ENCODE peak calls at places on chromosomes 12 and 14, in five cellular contexts. One of them, this sample, is unnamed. For H3K27me3, the result is how much of the 10 kb centered on the place peaks cover.

GRCh38 chr14:32300146-32300545 is 29.0 kb upstream of the AKAP6 start:
- DNase-seq in AG04450: no peak
- DNase-seq in tibial artery: no peak
- DNase-seq in GM12878: no peak
- DNase-seq in stomach: no peak
- DNase-seq in this sample: no peak

GRCh38 chr12:122421263-122421814 is 1.1 kb downstream of the CLIP1 start:
- DNase-seq in tibial artery: peak
- DNase-seq in GM12878: no peak
- DNase-seq in stomach: peak
- DNase-seq in AG04450: no peak
- DNase-seq in this sample: peak

GRCh38 chr12:128007250-128007649 is 259.7 kb upstream of the TMEM132C start:
- DNase-seq in stomach: no peak
- DNase-seq in AG04450: no peak
- DNase-seq in GM12878: no peak
- DNase-seq in tibial artery: no peak
- DNase-seq in this sample: no peak

GRCh38 chr12:75482636-75483035 is 2.1 kb downstream of the GLIPR1 start:
- DNase-seq in stomach: no peak
- DNase-seq in GM12878: no peak
- DNase-seq in AG04450: no peak
- DNase-seq in tibial artery: no peak
- DNase-seq in this sample: peak

GRCh38 chr12:93776581-93777018 is 99.4 kb downstream of the CRADD start:
- DNase-seq in tibial artery: no peak
- DNase-seq in AG04450: peak
- DNase-seq in GM12878: no peak
- DNase-seq in stomach: no peak
- DNase-seq in this sample: no peak

GRCh38 chr12:85301054-85301453 is 21.0 kb downstream of the ALX1 start:
- DNase-seq in AG04450: no peak
- DNase-seq in GM12878: no peak
- DNase-seq in stomach: no peak
- DNase-seq in tibial artery: no peak
- DNase-seq in this sample: no peak

GRCh38 chr14:41167040-41167439 is 439.6 kb upstream of the LRFN5 start:
- DNase-seq in tibial artery: no peak
- DNase-seq in stomach: no peak
- DNase-seq in GM12878: no peak
- DNase-seq in AG04450: no peak
- DNase-seq in this sample: no peak

GRCh38 chr12:15856097-15856982 is 25.8 kb upstream of the STRAP start:
- DNase-seq in stomach: peak
- DNase-seq in tibial artery: no peak
- DNase-seq in GM12878: peak
- DNase-seq in AG04450: no peak
- DNase-seq in this sample: peak

GRCh38 chr14:98082833-98083232 is 1189.2 kb downstream of the BCL11B start:
- DNase-seq in GM12878: no peak
- DNase-seq in stomach: no peak
- DNase-seq in tibial artery: no peak
- DNase-seq in AG04450: no peak
- DNase-seq in this sample: no peak

GRCh38 chr12:93819048-93819491 is 141.9 kb downstream of the CRADD start:
- DNase-seq in GM12878: no peak
- DNase-seq in stomach: peak
- DNase-seq in AG04450: peak
- DNase-seq in tibial artery: peak
- DNase-seq in this sample: no peak

GRCh38 chr12:13571035-13571434 is 374.5 kb downstream of the EMP1 start:
- DNase-seq in AG04450: no peak
- DNase-seq in stomach: no peak
- DNase-seq in tibial artery: no peak
- DNase-seq in GM12878: no peak
- DNase-seq in this sample: no peak

DNA sequence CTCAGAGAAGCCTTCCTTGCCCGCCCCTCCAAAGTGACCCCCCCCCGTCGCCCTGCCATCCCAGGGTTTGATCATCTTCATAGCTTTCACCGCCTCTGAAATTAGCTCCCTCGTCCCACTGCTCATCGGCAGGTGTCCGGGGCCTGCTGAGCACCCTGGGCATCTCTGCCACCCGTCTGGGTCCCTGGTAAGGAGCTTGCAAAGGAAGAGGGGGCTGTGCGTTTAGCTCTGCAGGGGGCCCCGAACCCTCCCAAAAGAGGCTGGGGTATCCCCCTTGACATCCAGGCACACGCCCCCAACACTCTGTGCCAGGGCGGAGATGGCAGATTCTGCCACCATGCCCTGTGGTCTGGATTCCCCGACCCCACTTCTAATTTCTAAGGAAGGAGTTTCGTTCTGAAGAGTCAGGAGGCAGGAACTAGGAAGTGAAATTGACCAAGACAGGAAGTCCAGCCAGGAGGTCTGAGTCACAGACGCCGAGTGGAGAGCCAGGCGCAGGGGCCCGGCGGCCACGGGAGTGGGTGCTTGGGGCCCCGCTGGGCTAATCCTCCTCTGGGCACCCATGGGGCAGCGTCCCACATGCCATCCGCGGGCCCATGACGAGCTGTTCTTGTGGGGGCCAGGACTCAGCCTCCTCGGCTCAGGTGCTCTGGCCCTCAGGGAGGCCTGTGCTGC is 95.7 kb downstream of the RFLNA start:
- DNase-seq in stomach: peak
- DNase-seq in GM12878: peak
- DNase-seq in tibial artery: peak
- DNase-seq in AG04450: no peak
- DNase-seq in this sample: peak
- H3K27ac ChIP-seq in stomach: peak
- H3K27ac ChIP-seq in GM12878: peak
- H3K27ac ChIP-seq in tibial artery: peak
- H3K27ac ChIP-seq in AG04450: peak
- H3K27ac ChIP-seq in this sample: peak

GRCh38 chr14:92317511-92317910 is 5.5 kb upstream of the SLC24A4 start:
- DNase-seq in GM12878: no peak
- DNase-seq in tibial artery: no peak
- DNase-seq in stomach: no peak
- DNase-seq in AG04450: no peak
- DNase-seq in this sample: no peak
- H3K27me3 ChIP-seq in GM12878: under half
- H3K27me3 ChIP-seq in tibial artery: under half
- H3K27me3 ChIP-seq in stomach: under half
- H3K27me3 ChIP-seq in AG04450: under half
- H3K27me3 ChIP-seq in this sample: under half

GRCh38 chr14:103539056-103539825 is 10.2 kb downstream of the TRMT61A start:
- DNase-seq in stomach: no peak
- DNase-seq in GM12878: no peak
- DNase-seq in tibial artery: no peak
- DNase-seq in AG04450: no peak
- DNase-seq in this sample: no peak
- H3K27ac ChIP-seq in stomach: peak
- H3K27ac ChIP-seq in GM12878: no peak
- H3K27ac ChIP-seq in tibial artery: peak
- H3K27ac ChIP-seq in AG04450: no peak
- H3K27ac ChIP-seq in this sample: no peak

GRCh38 chr14:24067133-24068082 is 4.0 kb upstream of the CPNE6 start:
- DNase-seq in tibial artery: no peak
- DNase-seq in GM12878: no peak
- DNase-seq in stomach: no peak
- DNase-seq in AG04450: no peak
- DNase-seq in this sample: no peak

GRCh38 chr14:24066490-24067132 is 4.8 kb upstream of the CPNE6 start:
- DNase-seq in GM12878: no peak
- DNase-seq in AG04450: no peak
- DNase-seq in tibial artery: no peak
- DNase-seq in stomach: no peak
- DNase-seq in this sample: peak

GRCh38 chr14:24070285-24071143 is 848 bp upstream of the CPNE6 start:
- DNase-seq in AG04450: no peak
- DNase-seq in tibial artery: no peak
- DNase-seq in GM12878: no peak
- DNase-seq in stomach: no peak
- DNase-seq in this sample: no peak

GRCh38 chr14:24069411-24069735 is 2.0 kb upstream of the CPNE6 start:
- DNase-seq in stomach: no peak
- DNase-seq in AG04450: no peak
- DNase-seq in GM12878: no peak
- DNase-seq in tibial artery: no peak
- DNase-seq in this sample: no peak

GRCh38 chr14:24068711-24069410 is 2.5 kb upstream of the CPNE6 start:
- DNase-seq in AG04450: no peak
- DNase-seq in stomach: no peak
- DNase-seq in tibial artery: no peak
- DNase-seq in GM12878: no peak
- DNase-seq in this sample: no peak
- H3K27me3 ChIP-seq in AG04450: half or more
- H3K27me3 ChIP-seq in stomach: under half
- H3K27me3 ChIP-seq in tibial artery: under half
- H3K27me3 ChIP-seq in GM12878: under half
- H3K27me3 ChIP-seq in this sample: under half

GRCh38 chr12:201361-201760 is 12.6 kb downstream of the SLC6A12 start:
- DNase-seq in AG04450: no peak
- DNase-seq in tibial artery: no peak
- DNase-seq in stomach: no peak
- DNase-seq in GM12878: no peak
- DNase-seq in this sample: no peak
- H3K27ac ChIP-seq in AG04450: no peak
- H3K27ac ChIP-seq in tibial artery: no peak
- H3K27ac ChIP-seq in stomach: no peak
- H3K27ac ChIP-seq in GM12878: no peak
- H3K27ac ChIP-seq in this sample: no peak

DNA sequence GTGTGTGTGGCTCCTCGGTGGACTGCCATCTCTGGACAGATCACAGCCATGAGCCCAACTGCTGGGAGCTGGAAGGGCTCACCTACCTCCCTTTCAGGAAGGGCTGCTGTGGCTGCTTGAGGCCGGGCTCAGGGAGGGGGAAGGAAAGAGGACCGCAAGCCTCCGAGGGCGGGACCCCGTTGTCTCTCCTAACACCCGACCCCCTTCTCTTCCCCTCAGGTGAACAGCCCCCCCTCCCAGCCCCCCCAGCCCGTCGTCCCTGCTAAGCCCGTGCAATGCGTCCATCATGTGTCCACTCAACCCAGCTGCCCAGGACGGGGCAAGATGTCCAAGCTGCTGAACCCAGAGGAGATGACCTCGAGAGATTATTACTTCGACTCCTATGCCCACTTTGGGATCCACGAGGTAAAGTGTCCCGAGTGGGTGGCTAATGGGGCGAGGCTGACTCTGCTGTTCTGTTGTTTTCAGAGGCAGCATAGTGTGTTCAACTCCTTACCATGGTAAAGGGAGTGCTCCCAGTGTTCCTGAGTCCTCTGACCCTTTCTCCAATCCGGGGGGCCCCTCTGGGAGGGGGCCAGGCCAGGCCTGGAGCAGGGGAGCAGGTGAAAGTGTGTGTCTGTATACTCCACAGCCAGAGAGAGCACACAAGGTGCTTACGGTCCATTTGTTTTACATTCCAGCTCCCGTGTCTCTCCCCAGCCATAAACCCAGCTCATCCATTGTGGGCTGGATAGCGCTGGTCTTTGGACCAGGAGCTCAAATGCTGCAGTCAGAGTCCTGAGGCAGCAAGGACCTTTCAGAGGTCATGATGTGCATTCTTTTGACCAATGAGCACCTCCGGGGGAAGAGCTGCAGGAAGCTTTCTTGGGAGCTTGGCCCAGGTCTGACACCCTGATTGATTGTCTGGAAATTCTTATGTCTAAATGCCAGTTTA is 49.7 kb downstream of the PRMT8 start:
- DNase-seq in tibial artery: peak
- DNase-seq in AG04450: no peak
- DNase-seq in GM12878: no peak
- DNase-seq in stomach: no peak
- DNase-seq in this sample: no peak
- H3K27me3 ChIP-seq in tibial artery: under half
- H3K27me3 ChIP-seq in AG04450: under half
- H3K27me3 ChIP-seq in GM12878: under half
- H3K27me3 ChIP-seq in stomach: under half
- H3K27me3 ChIP-seq in this sample: under half

GRCh38 chr12:64582111-64582510 is 28.2 kb upstream of the RASSF3 start:
- DNase-seq in stomach: no peak
- DNase-seq in AG04450: no peak
- DNase-seq in GM12878: no peak
- DNase-seq in tibial artery: no peak
- DNase-seq in this sample: no peak

GRCh38 chr12:64585085-64585484 is 25.2 kb upstream of the RASSF3 start:
- DNase-seq in GM12878: no peak
- DNase-seq in AG04450: no peak
- DNase-seq in tibial artery: no peak
- DNase-seq in stomach: no peak
- DNase-seq in this sample: no peak

GRCh38 chr12:64584173-64584555 is 26.1 kb upstream of the RASSF3 start:
- DNase-seq in tibial artery: no peak
- DNase-seq in stomach: no peak
- DNase-seq in AG04450: no peak
- DNase-seq in GM12878: no peak
- DNase-seq in this sample: no peak

GRCh38 chr12:64582862-64583261 is 27.4 kb upstream of the RASSF3 start:
- DNase-seq in GM12878: no peak
- DNase-seq in tibial artery: no peak
- DNase-seq in stomach: no peak
- DNase-seq in AG04450: no peak
- DNase-seq in this sample: no peak

GRCh38 chr12:64583395-64584172 is 26.7 kb upstream of the RASSF3 start:
- DNase-seq in GM12878: no peak
- DNase-seq in stomach: no peak
- DNase-seq in AG04450: no peak
- DNase-seq in tibial artery: no peak
- DNase-seq in this sample: no peak
- H3K27ac ChIP-seq in GM12878: no peak
- H3K27ac ChIP-seq in stomach: no peak
- H3K27ac ChIP-seq in AG04450: no peak
- H3K27ac ChIP-seq in tibial artery: no peak
- H3K27ac ChIP-seq in this sample: no peak

DNA sequence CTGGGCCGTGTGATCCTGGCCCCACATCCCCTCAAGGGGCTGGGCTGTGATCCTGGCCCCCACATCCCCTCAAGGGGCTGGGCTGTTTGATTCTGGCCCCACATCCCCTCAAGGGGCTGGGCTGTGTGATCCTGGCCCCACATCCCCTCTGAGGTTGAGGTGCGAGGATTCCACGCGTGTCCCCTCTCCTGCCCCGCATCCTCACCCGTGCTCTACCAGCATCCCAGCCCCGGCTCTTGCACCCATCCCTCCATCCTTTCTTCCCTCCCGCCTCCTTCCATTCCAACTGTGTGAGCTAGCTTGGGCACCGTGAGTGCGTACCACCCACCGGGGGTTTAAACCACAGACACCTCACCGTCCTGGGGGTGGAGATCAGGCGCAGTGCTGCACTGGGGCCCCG is 31.1 kb upstream of the TMEM179 start:
- DNase-seq in stomach: no peak
- DNase-seq in tibial artery: no peak
- DNase-seq in GM12878: no peak
- DNase-seq in AG04450: no peak
- DNase-seq in this sample: no peak
- H3K27me3 ChIP-seq in stomach: under half
- H3K27me3 ChIP-seq in tibial artery: under half
- H3K27me3 ChIP-seq in GM12878: under half
- H3K27me3 ChIP-seq in AG04450: under half
- H3K27me3 ChIP-seq in this sample: under half

This sample was measured in small intestine.